ENCODE peak calls at places on chromosomes 7 and 10, in six cellular contexts. N is neuronal stem cell, D is IMR-90, F is mesenchymal stem cell, R is trophoblast cell, L is H1. V is an unnamed sample.

GRCh38 chr7:22607180-22607579 is 107.2 kb upstream of the STEAP1B start:
- DNase-seq in F (peak), L (no peak), R (no peak), D (peak), N (no peak), V (no peak)

GRCh38 chr10:131131726-131132561 is 179.6 kb downstream of the TCERG1L start:
- DNase-seq in N (no peak), R (no peak), D (no peak), F (no peak), L (no peak), V (no peak)

GRCh38 chr10:17001297-17001744 is 128.3 kb downstream of the CUBN start:
- DNase-seq in L (no peak), N (no peak), R (no peak), F (peak), D (no peak), V (no peak)

GRCh38 chr7:1675673-1676549 is 5.8 kb downstream of the ELFN1 start:
- DNase-seq in F (no peak), R (no peak), L (no peak), N (no peak), D (no peak), V (peak)

GRCh38 chr7:157009170-157009777 is 1.2 kb downstream of the MNX1 start:
- DNase-seq in N (no peak), D (no peak), F (no peak), L (no peak), R (no peak), V (no peak)

GRCh38 chr7:151901828-151902227 is 24.9 kb upstream of the PRKAG2 start:
- DNase-seq in N (no peak), R (no peak), L (no peak), F (no peak), D (no peak), V (no peak)

GRCh38 chr7:120876922-120877321 is 19.0 kb upstream of the TSPAN12 start:
- DNase-seq in L (no peak), F (no peak), D (no peak), N (no peak), R (peak), V (no peak)

GRCh38 chr10:28367865-28368541 is 65.1 kb upstream of the MPP7 start:
- DNase-seq in R (no peak), L (no peak), N (no peak), D (no peak), F (no peak), V (no peak)

GRCh38 chr7:128032605-128033235 is 1.5 kb upstream of the LRRC4 start:
- DNase-seq in F (peak), D (peak), R (no peak), L (no peak), N (peak), V (peak)

GRCh38 chr10:110850099-110850498 is 21.6 kb upstream of the PDCD4 start:
- DNase-seq in L (no peak), R (no peak), F (no peak), N (no peak), D (no peak), V (no peak)

GRCh38 chr7:106012184-106012583 is 49.1 kb downstream of the CDHR3 start:
- DNase-seq in L (no peak), R (no peak), N (no peak), D (no peak), F (no peak), V (no peak)

GRCh38 chr10:132384618-132385510 is 12.1 kb upstream of the PWWP2B start:
- DNase-seq in N (no peak), F (no peak), L (no peak), R (no peak), D (no peak), V (no peak)

GRCh38 chr10:37701781-37702493 is 155.5 kb downstream of the ZNF248 start:
- DNase-seq in N (no peak), D (no peak), R (no peak), L (no peak), F (no peak), V (no peak)
- H4K91ac ChIP-seq in N (no peak), D (no peak), R (no peak), L (no peak), F (no peak), V (no peak)

GRCh38 chr7:40202851-40203250 is 68.0 kb downstream of the SUGCT start:
- DNase-seq in D (no peak), R (peak), L (no peak), N (no peak), F (no peak), V (no peak)
- H3K9ac ChIP-seq in D (no peak), R (no peak), L (no peak), N (no peak), F (no peak), V (no peak)

GRCh38 chr10:59672150-59672875 is 37.3 kb downstream of the SLC16A9 start:
- DNase-seq in L (no peak), N (no peak), D (no peak), F (no peak), R (no peak), V (no peak)
- H4K91ac ChIP-seq in L (no peak), N (no peak), D (no peak), F (no peak), R (no peak), V (no peak)

GRCh38 chr7:95246935-95247370 is 77.4 kb downstream of the PON1 start:
- DNase-seq in F (peak), D (peak), R (peak), N (peak), L (peak), V (peak)
- H3K9ac ChIP-seq in F (peak), D (no peak), R (no peak), N (no peak), L (no peak), V (no peak)

DNA sequence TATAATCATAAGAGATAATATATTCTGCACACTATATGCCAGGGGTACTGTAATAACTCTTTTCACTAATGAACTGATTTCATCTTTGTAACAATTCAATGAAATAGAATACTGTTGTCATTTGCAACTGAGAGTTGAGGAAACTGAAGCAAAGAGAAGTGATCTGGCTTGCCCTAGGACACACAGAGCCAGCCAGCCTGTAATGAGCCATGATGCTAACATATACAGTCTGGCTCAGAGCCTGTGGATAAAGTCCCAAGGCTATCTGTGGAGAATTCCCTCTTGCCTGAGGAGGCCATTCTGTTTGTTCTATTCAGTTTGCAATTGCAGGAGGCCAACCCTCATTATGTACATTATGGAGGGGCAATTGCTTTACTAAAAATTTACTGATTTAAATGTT is 241.3 kb downstream of the CXCL12 start:
- DNase-seq in R (no peak), F (no peak), L (no peak), N (no peak), D (no peak), V (no peak)
- H4K91ac ChIP-seq in R (no peak), F (no peak), L (no peak), N (no peak), D (no peak), V (no peak)

GRCh38 chr10:14781763-14782162 is 7.1 kb upstream of the FAM107B start:
- DNase-seq in F (no peak), L (no peak), R (no peak), D (no peak), N (no peak), V (no peak)
- H3K9ac ChIP-seq in F (no peak), L (no peak), R (no peak), D (no peak), N (no peak), V (no peak)

DNA sequence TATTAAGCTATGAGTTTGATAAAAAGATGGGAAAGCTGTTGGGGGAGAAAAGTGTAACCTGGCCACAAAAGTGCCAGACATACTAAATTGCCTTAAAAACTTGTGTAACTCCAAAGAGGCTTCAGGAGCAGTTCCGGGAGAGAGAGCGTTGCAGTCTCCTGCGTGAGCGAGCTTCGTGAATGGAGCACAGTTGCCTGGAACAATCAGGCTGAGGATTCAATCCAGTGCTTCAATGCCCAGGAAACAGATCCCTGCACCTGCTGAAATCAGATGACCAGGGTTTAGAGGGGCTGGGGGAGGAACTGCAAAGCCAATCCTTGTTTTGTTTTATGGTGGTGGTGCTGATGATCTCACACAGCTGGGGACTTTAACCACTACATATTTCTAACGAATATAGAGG is 398.2 kb downstream of the DPP6 start:
- DNase-seq in L (no peak), D (no peak), R (no peak), N (no peak), F (no peak), V (no peak)
- H4K91ac ChIP-seq in L (no peak), D (no peak), R (no peak), N (no peak), F (no peak), V (no peak)

DNA sequence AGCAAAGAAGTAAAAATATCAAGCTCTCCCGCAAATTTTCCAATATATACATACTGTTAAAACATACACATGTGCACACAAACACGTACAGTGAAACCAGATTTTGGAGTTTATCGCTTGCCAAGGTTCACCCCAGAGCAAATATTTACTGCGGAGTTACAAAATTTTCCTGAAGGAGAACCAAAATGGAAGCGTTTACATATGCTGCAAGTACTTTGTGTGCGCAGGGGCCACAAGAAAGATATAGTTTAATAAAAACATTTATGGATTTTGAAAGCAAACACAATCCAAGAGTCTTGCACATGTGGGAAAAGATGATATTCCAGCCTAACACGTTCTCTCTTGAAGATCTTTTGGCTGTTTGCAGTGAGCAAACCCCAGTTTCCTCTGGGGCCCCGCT is 301.3 kb upstream of the NFE2L3 start:
- DNase-seq in R (no peak), N (no peak), L (no peak), D (no peak), F (no peak), V (no peak)
- H3K9ac ChIP-seq in R (no peak), N (no peak), L (no peak), D (no peak), F (peak), V (no peak)